ENCODE peak calls at places on chromosome 17, in six cellular contexts. One of them, this sample, is unnamed.

GRCh38 chr17:35978346-35978745 is 3.0 kb downstream of the CCL16 start:
- DNase-seq in T-helper 17 cell: no peak
- DNase-seq in central memory CD8-positive, alpha-beta T cell: no peak
- DNase-seq in stimulated activated CD8-positive, alpha-beta memory T cell treated with anti-CD3 and anti-CD28 coated beads, Interleukin-7, amount 100 ng/mL, for 1 hour: no peak
- DNase-seq in NCI-H2029: no peak
- DNase-seq in GM19239: no peak
- DNase-seq in this sample: no peak

GRCh38 chr17:57892820-57893595 is 43.2 kb upstream of the MRPS23 start:
- DNase-seq in T-helper 17 cell: no peak
- DNase-seq in central memory CD8-positive, alpha-beta T cell: no peak
- DNase-seq in stimulated activated CD8-positive, alpha-beta memory T cell treated with anti-CD3 and anti-CD28 coated beads, Interleukin-7, amount 100 ng/mL, for 1 hour: no peak
- DNase-seq in NCI-H2029: peak; percentile 94
- DNase-seq in GM19239: no peak
- DNase-seq in this sample: peak; percentile 100

GRCh38 chr17:48526986-48527741 is 3.6 kb downstream of the HOXB1 start:
- DNase-seq in T-helper 17 cell: no peak
- DNase-seq in central memory CD8-positive, alpha-beta T cell: no peak
- DNase-seq in stimulated activated CD8-positive, alpha-beta memory T cell treated with anti-CD3 and anti-CD28 coated beads, Interleukin-7, amount 100 ng/mL, for 1 hour: no peak
- DNase-seq in NCI-H2029: no peak
- DNase-seq in GM19239: no peak
- DNase-seq in this sample: no peak

GRCh38 chr17:33267279-33267790 is 25.8 kb downstream of the ASIC2 start:
- DNase-seq in T-helper 17 cell: no peak
- DNase-seq in central memory CD8-positive, alpha-beta T cell: no peak
- DNase-seq in stimulated activated CD8-positive, alpha-beta memory T cell treated with anti-CD3 and anti-CD28 coated beads, Interleukin-7, amount 100 ng/mL, for 1 hour: no peak
- DNase-seq in NCI-H2029: no peak
- DNase-seq in GM19239: no peak
- DNase-seq in this sample: no peak

GRCh38 chr17:33927732-33928133 is 327.4 kb upstream of the CCL2 start:
- DNase-seq in T-helper 17 cell: no peak
- DNase-seq in central memory CD8-positive, alpha-beta T cell: no peak
- DNase-seq in stimulated activated CD8-positive, alpha-beta memory T cell treated with anti-CD3 and anti-CD28 coated beads, Interleukin-7, amount 100 ng/mL, for 1 hour: no peak
- DNase-seq in NCI-H2029: no peak
- DNase-seq in GM19239: no peak
- DNase-seq in this sample: no peak

GRCh38 chr17:67433248-67433924 is 56.3 kb downstream of the PITPNC1 start:
- DNase-seq in T-helper 17 cell: no peak
- DNase-seq in central memory CD8-positive, alpha-beta T cell: no peak
- DNase-seq in stimulated activated CD8-positive, alpha-beta memory T cell treated with anti-CD3 and anti-CD28 coated beads, Interleukin-7, amount 100 ng/mL, for 1 hour: no peak
- DNase-seq in NCI-H2029: no peak
- DNase-seq in GM19239: no peak
- DNase-seq in this sample: no peak

GRCh38 chr17:35732806-35733136 is 1.3 kb downstream of the RASL10B start:
- DNase-seq in T-helper 17 cell: no peak
- DNase-seq in central memory CD8-positive, alpha-beta T cell: no peak
- DNase-seq in stimulated activated CD8-positive, alpha-beta memory T cell treated with anti-CD3 and anti-CD28 coated beads, Interleukin-7, amount 100 ng/mL, for 1 hour: no peak
- DNase-seq in NCI-H2029: no peak
- DNase-seq in GM19239: no peak
- DNase-seq in this sample: no peak

GRCh38 chr17:313231-313630 is 39.4 kb downstream of the RPH3AL start:
- DNase-seq in T-helper 17 cell: no peak
- DNase-seq in central memory CD8-positive, alpha-beta T cell: no peak
- DNase-seq in stimulated activated CD8-positive, alpha-beta memory T cell treated with anti-CD3 and anti-CD28 coated beads, Interleukin-7, amount 100 ng/mL, for 1 hour: no peak
- DNase-seq in NCI-H2029: no peak
- DNase-seq in GM19239: no peak
- DNase-seq in this sample: no peak

GRCh38 chr17:20278805-20279204 is 188.5 kb downstream of the LGALS9B start:
- DNase-seq in T-helper 17 cell: no peak
- DNase-seq in central memory CD8-positive, alpha-beta T cell: no peak
- DNase-seq in stimulated activated CD8-positive, alpha-beta memory T cell treated with anti-CD3 and anti-CD28 coated beads, Interleukin-7, amount 100 ng/mL, for 1 hour: no peak
- DNase-seq in NCI-H2029: no peak
- DNase-seq in GM19239: no peak
- DNase-seq in this sample: no peak